ENCODE peak calls at places on chromosomes 3 and 15, in seven cellular contexts. C is ELF-1; B is effector CD4-positive, alpha-beta T cell; S is NCI-H446 treated with DMSO at 0.1 percent for 48 hours; F is activated CD4-positive, alpha-beta T cell treated with anti-CD3 and anti-CD28 coated beads, Interleukin-2, amount 50 U/mL, for 1 hour; Z is HEK293T; V is HFF-Myc. Q is an unnamed sample.

GRCh38 chr3:81743096-81744025 is 18.1 kb downstream of the GBE1 start:
- DNase-seq in C (no peak), B (no peak), S (peak), F (no peak), Z (no peak), V (peak), Q (no peak)

GRCh38 chr15:49832421-49832980 is 211.7 kb downstream of the DTWD1 start:
- DNase-seq in C (peak), B (no peak), S (no peak), F (no peak), Z (no peak), V (no peak), Q (peak)

GRCh38 chr3:114809668-114810413 is 337.2 kb downstream of the ZBTB20 start:
- DNase-seq in C (no peak), B (no peak), S (no peak), F (no peak), Z (peak), V (no peak), Q (no peak)

GRCh38 chr15:31222769-31223345 is 103.8 kb upstream of the KLF13 start:
- DNase-seq in C (no peak), B (no peak), S (no peak), F (no peak), Z (no peak), V (no peak), Q (no peak)

GRCh38 chr3:158802399-158803023 is 657 bp downstream of the MFSD1 start:
- DNase-seq in C (no peak), B (peak), S (no peak), F (no peak), Z (peak), V (no peak), Q (no peak)

GRCh38 chr3:16359331-16359730 is 94.3 kb downstream of the OXNAD1 start:
- DNase-seq in C (no peak), B (no peak), S (no peak), F (no peak), Z (no peak), V (no peak), Q (no peak)

GRCh38 chr3:9867106-9867505 is 12.9 kb downstream of the CIDEC start:
- DNase-seq in C (no peak), B (no peak), S (no peak), F (no peak), Z (no peak), V (no peak), Q (no peak)

GRCh38 chr15:89673162-89673506 is 6.0 kb downstream of the PLIN1 start:
- DNase-seq in C (peak), B (no peak), S (no peak), F (no peak), Z (peak), V (no peak), Q (no peak)

Q was measured in NCI-H1694.